ENCODE peak calls at places on chromosomes 2 and 18, in five cellular contexts. U is non-pigmented ciliary epithelial cell, N is NCI-H1694 treated with DMSO at 0.1 percent for 48 hours, W is pancreas, A is NCI-H1105. L is an unnamed sample.
A peak's percentile ranks its signal among the peaks of the same experiment; 100 is the strongest.

GRCh38 chr2:106839849-106840595 is 45.9 kb downstream of the ST6GAL2 start:
- DNase-seq in N (peak; percentile 41), W (peak; percentile 43), A (no peak), U (no peak), L (peak; percentile 20)

GRCh38 chr2:5673148-5673860 is 18.9 kb upstream of the SOX11 start:
- DNase-seq in U (no peak), N (peak; percentile 32), W (no peak), A (peak; percentile 43), L (no peak)

GRCh38 chr2:58063641-58064040 is 17.0 kb downstream of the VRK2 start:
- DNase-seq in W (no peak), A (no peak), U (peak; percentile 28), N (no peak), L (peak; percentile 33)

GRCh38 chr2:191029280-191029908 is 15.4 kb upstream of the STAT1 start:
- DNase-seq in U (no peak), N (no peak), A (no peak), W (no peak), L (no peak)

GRCh38 chr2:54809814-54810213 is 86.4 kb downstream of the EML6 start:
- DNase-seq in N (no peak), W (no peak), A (no peak), U (peak; percentile 5), L (peak; percentile 32)

GRCh38 chr18:43278401-43278800 is 1.1 kb upstream of the SYT4 start:
- DNase-seq in A (no peak), N (peak; percentile 16), U (no peak), W (no peak), L (no peak)

GRCh38 chr2:56267412-56267788 is 83.6 kb downstream of the CCDC85A start:
- DNase-seq in A (no peak), U (no peak), N (no peak), W (no peak), L (no peak)

GRCh38 chr2:230423851-230424458 is 8.0 kb downstream of the SP100 start:
- DNase-seq in N (no peak), U (no peak), A (no peak), W (peak; percentile 60), L (peak; percentile 50)

GRCh38 chr2:239589270-239589825 is 188.5 kb upstream of the HDAC4 start:
- DNase-seq in U (no peak), N (no peak), W (no peak), A (no peak), L (no peak)

GRCh38 chr2:136131961-136132839 is 14.3 kb upstream of the CXCR4 start:
- DNase-seq in N (no peak), W (no peak), U (no peak), A (no peak), L (no peak)

GRCh38 chr2:179422037-179422643 is 157.5 kb upstream of the SESTD1 start:
- DNase-seq in N (peak; percentile 72), U (peak; percentile 41), A (peak; percentile 43), W (peak; percentile 77), L (peak; percentile 71)

GRCh38 chr2:194253528-194254259 is 1403.3 kb upstream of the SLC39A10 start:
- DNase-seq in W (no peak), A (no peak), U (no peak), N (no peak), L (no peak)

GRCh38 chr2:219247678-219248642 is 2.7 kb downstream of the STK16 start:
- DNase-seq in A (no peak), N (no peak), W (no peak), U (no peak), L (no peak)

GRCh38 chr18:48728204-48728833 is 189.5 kb downstream of the CTIF start:
- DNase-seq in N (no peak), A (no peak), W (peak; percentile 18), U (peak; percentile 95), L (peak; percentile 99)

GRCh38 chr2:240205348-240205747 is 64.9 kb upstream of the OTOS start:
- DNase-seq in A (no peak), W (no peak), N (no peak), U (peak; percentile 19), L (peak; percentile 59)

GRCh38 chr2:62137431-62137830 is 58.5 kb upstream of the B3GNT2 start:
- DNase-seq in U (no peak), N (no peak), A (no peak), W (no peak), L (no peak)

GRCh38 chr2:64354857-64355680 is 98.9 kb upstream of the LGALSL start:
- DNase-seq in W (no peak), N (no peak), A (no peak), U (no peak), L (peak; percentile 84)

GRCh38 chr2:41836944-41837343 is 210.9 kb upstream of the PKDCC start:
- DNase-seq in A (no peak), W (no peak), N (no peak), U (no peak), L (peak; percentile 34)

GRCh38 chr2:179694963-179695362 is 166.4 kb downstream of the ZNF385B start:
- DNase-seq in W (no peak), U (no peak), N (no peak), A (no peak), L (no peak)

GRCh38 chr2:233513953-233514655 is 52.5 kb downstream of the USP40 start:
- DNase-seq in W (no peak), N (no peak), U (no peak), A (no peak), L (no peak)

GRCh38 chr18:75244336-75244735 is 33.7 kb downstream of the TSHZ1 start:
- DNase-seq in W (peak; percentile 30), U (no peak), A (no peak), N (no peak), L (no peak)

GRCh38 chr18:49788327-49788908 is 24.9 kb downstream of the ACAA2 start:
- DNase-seq in N (no peak), U (no peak), A (no peak), W (no peak), L (peak; percentile 22)

GRCh38 chr2:232457121-232458011 is 1.4 kb downstream of the ALPI start:
- DNase-seq in A (no peak), W (no peak), N (no peak), U (no peak), L (no peak)

GRCh38 chr2:55585451-55586079 is 31.9 kb downstream of the PPP4R3B start:
- DNase-seq in N (no peak), U (peak; percentile 31), A (no peak), W (no peak), L (peak; percentile 20)

GRCh38 chr2:217286833-217287232 is 427.0 kb upstream of the TNP1 start:
- DNase-seq in W (no peak), A (no peak), U (peak; percentile 63), N (no peak), L (peak; percentile 36)

GRCh38 chr18:3857544-3857943 is 407.6 kb downstream of the TGIF1 start:
- DNase-seq in U (no peak), A (no peak), N (no peak), W (no peak), L (peak; percentile 6)

GRCh38 chr18:69250305-69251151 is 150.2 kb upstream of the DOK6 start:
- DNase-seq in A (no peak), U (peak; percentile 17), N (no peak), W (no peak), L (peak; percentile 28)